ENCODE peak calls at places on chromosomes 6 and 20, in six cellular contexts. One of them, this sample, is unnamed.

GRCh38 chr20:9147553-9148024 is 78.7 kb downstream of the PLCB4 start:
- DNase-seq in body of pancreas: no peak
- DNase-seq in IMR-90: peak
- DNase-seq in brain microvascular endothelial cell: peak
- DNase-seq in heart left ventricle: no peak
- DNase-seq in neural crest cell: no peak
- DNase-seq in this sample: no peak

GRCh38 chr20:22248052-22248667 is 336.2 kb downstream of the FOXA2 start:
- DNase-seq in body of pancreas: peak
- DNase-seq in heart left ventricle: no peak
- DNase-seq in IMR-90: no peak
- DNase-seq in neural crest cell: peak
- DNase-seq in brain microvascular endothelial cell: peak
- DNase-seq in this sample: no peak

GRCh38 chr20:38863024-38863851 is 57.7 kb downstream of the PPP1R16B start:
- DNase-seq in brain microvascular endothelial cell: no peak
- DNase-seq in heart left ventricle: no peak
- DNase-seq in neural crest cell: no peak
- DNase-seq in body of pancreas: no peak
- DNase-seq in IMR-90: no peak
- DNase-seq in this sample: no peak

GRCh38 chr6:20170455-20171148 is 41.7 kb downstream of the MBOAT1 start:
- DNase-seq in body of pancreas: no peak
- DNase-seq in neural crest cell: no peak
- DNase-seq in brain microvascular endothelial cell: no peak
- DNase-seq in heart left ventricle: no peak
- DNase-seq in IMR-90: no peak
- DNase-seq in this sample: no peak

GRCh38 chr6:28490191-28490890 is 25.3 kb downstream of the GPX6 start:
- DNase-seq in IMR-90: peak
- DNase-seq in body of pancreas: no peak
- DNase-seq in heart left ventricle: no peak
- DNase-seq in brain microvascular endothelial cell: peak
- DNase-seq in neural crest cell: no peak
- DNase-seq in this sample: no peak

GRCh38 chr20:49179368-49180277 is 8.5 kb downstream of the STAU1 start:
- DNase-seq in heart left ventricle: no peak
- DNase-seq in body of pancreas: no peak
- DNase-seq in neural crest cell: no peak
- DNase-seq in brain microvascular endothelial cell: no peak
- DNase-seq in IMR-90: no peak
- DNase-seq in this sample: no peak

GRCh38 chr20:37615507-37616425 is 78.1 kb upstream of the CTNNBL1 start:
- DNase-seq in IMR-90: no peak
- DNase-seq in heart left ventricle: no peak
- DNase-seq in body of pancreas: no peak
- DNase-seq in neural crest cell: peak
- DNase-seq in brain microvascular endothelial cell: no peak
- DNase-seq in this sample: peak

GRCh38 chr6:36123270-36124139 is 6.8 kb upstream of the MAPK13 start:
- DNase-seq in neural crest cell: peak
- DNase-seq in IMR-90: peak
- DNase-seq in brain microvascular endothelial cell: peak
- DNase-seq in heart left ventricle: peak
- DNase-seq in body of pancreas: peak
- DNase-seq in this sample: peak

GRCh38 chr20:14481863-14482262 is 144.5 kb upstream of the FLRT3 start:
- DNase-seq in neural crest cell: no peak
- DNase-seq in IMR-90: peak
- DNase-seq in heart left ventricle: no peak
- DNase-seq in body of pancreas: no peak
- DNase-seq in brain microvascular endothelial cell: peak
- DNase-seq in this sample: no peak

GRCh38 chr6:157753291-157753690 is 69.8 kb upstream of the SNX9 start:
- DNase-seq in IMR-90: no peak
- DNase-seq in neural crest cell: no peak
- DNase-seq in brain microvascular endothelial cell: no peak
- DNase-seq in heart left ventricle: no peak
- DNase-seq in body of pancreas: no peak
- DNase-seq in this sample: no peak

GRCh38 chr6:130018292-130018829 is at the start of gene L3MBTL3:
- DNase-seq in body of pancreas: peak
- DNase-seq in brain microvascular endothelial cell: peak
- DNase-seq in neural crest cell: peak
- DNase-seq in heart left ventricle: peak
- DNase-seq in IMR-90: peak
- DNase-seq in this sample: peak

GRCh38 chr6:156413156-156413555 is 364.0 kb upstream of the ARID1B start:
- DNase-seq in heart left ventricle: no peak
- DNase-seq in neural crest cell: no peak
- DNase-seq in brain microvascular endothelial cell: no peak
- DNase-seq in IMR-90: no peak
- DNase-seq in body of pancreas: no peak
- DNase-seq in this sample: no peak

GRCh38 chr6:52515219-52515960 is 61.5 kb downstream of the TRAM2 start:
- DNase-seq in IMR-90: peak
- DNase-seq in heart left ventricle: no peak
- DNase-seq in body of pancreas: no peak
- DNase-seq in brain microvascular endothelial cell: no peak
- DNase-seq in neural crest cell: no peak
- DNase-seq in this sample: no peak

GRCh38 chr6:84623956-84624680 is 140.3 kb downstream of the TBX18 start:
- DNase-seq in body of pancreas: peak
- DNase-seq in brain microvascular endothelial cell: peak
- DNase-seq in heart left ventricle: peak
- DNase-seq in neural crest cell: no peak
- DNase-seq in IMR-90: peak
- DNase-seq in this sample: no peak

GRCh38 chr20:23021541-23021940 is 13.6 kb upstream of the SSTR4 start:
- DNase-seq in heart left ventricle: no peak
- DNase-seq in brain microvascular endothelial cell: no peak
- DNase-seq in IMR-90: no peak
- DNase-seq in neural crest cell: no peak
- DNase-seq in body of pancreas: no peak
- DNase-seq in this sample: no peak

GRCh38 chr20:2822073-2822472 is 5.9 kb downstream of the TMEM239 start:
- DNase-seq in neural crest cell: no peak
- DNase-seq in brain microvascular endothelial cell: no peak
- DNase-seq in heart left ventricle: no peak
- DNase-seq in body of pancreas: no peak
- DNase-seq in IMR-90: peak
- DNase-seq in this sample: no peak

GRCh38 chr20:46872315-46873211 is 22.1 kb upstream of the EYA2 start:
- DNase-seq in body of pancreas: peak
- DNase-seq in heart left ventricle: no peak
- DNase-seq in IMR-90: peak
- DNase-seq in brain microvascular endothelial cell: no peak
- DNase-seq in neural crest cell: no peak
- DNase-seq in this sample: peak

GRCh38 chr6:150078788-150079187 is 9.9 kb upstream of the ULBP3 start:
- DNase-seq in IMR-90: no peak
- DNase-seq in brain microvascular endothelial cell: peak
- DNase-seq in neural crest cell: no peak
- DNase-seq in heart left ventricle: no peak
- DNase-seq in body of pancreas: no peak
- DNase-seq in this sample: no peak

GRCh38 chr6:53741417-53741816 is 53.4 kb upstream of the LRRC1 start:
- DNase-seq in neural crest cell: no peak
- DNase-seq in brain microvascular endothelial cell: no peak
- DNase-seq in body of pancreas: no peak
- DNase-seq in heart left ventricle: no peak
- DNase-seq in IMR-90: no peak
- DNase-seq in this sample: no peak

GRCh38 chr6:128239898-128240509 is 280.4 kb downstream of the PTPRK start:
- DNase-seq in brain microvascular endothelial cell: no peak
- DNase-seq in body of pancreas: no peak
- DNase-seq in heart left ventricle: no peak
- DNase-seq in neural crest cell: no peak
- DNase-seq in IMR-90: no peak
- DNase-seq in this sample: no peak

GRCh38 chr6:142945446-142946180 is 637 bp upstream of the HIVEP2 start:
- DNase-seq in IMR-90: no peak
- DNase-seq in heart left ventricle: peak
- DNase-seq in body of pancreas: peak
- DNase-seq in brain microvascular endothelial cell: peak
- DNase-seq in neural crest cell: peak
- DNase-seq in this sample: peak

GRCh38 chr6:9388596-9388995 is 953.3 kb upstream of the SLC35B3 start:
- DNase-seq in neural crest cell: no peak
- DNase-seq in body of pancreas: no peak
- DNase-seq in brain microvascular endothelial cell: no peak
- DNase-seq in heart left ventricle: no peak
- DNase-seq in IMR-90: no peak
- DNase-seq in this sample: no peak

GRCh38 chr6:137323860-137324259 is 104.7 kb upstream of the IFNGR1 start:
- DNase-seq in IMR-90: no peak
- DNase-seq in neural crest cell: no peak
- DNase-seq in body of pancreas: no peak
- DNase-seq in brain microvascular endothelial cell: no peak
- DNase-seq in heart left ventricle: no peak
- DNase-seq in this sample: no peak

GRCh38 chr6:3876131-3876530 is 27.0 kb downstream of the FAM50B start:
- DNase-seq in IMR-90: no peak
- DNase-seq in heart left ventricle: peak
- DNase-seq in brain microvascular endothelial cell: no peak
- DNase-seq in body of pancreas: no peak
- DNase-seq in neural crest cell: no peak
- DNase-seq in this sample: no peak

GRCh38 chr6:154933181-154933827 is 61.8 kb upstream of the TIAM2 start:
- DNase-seq in IMR-90: peak
- DNase-seq in brain microvascular endothelial cell: peak
- DNase-seq in neural crest cell: no peak
- DNase-seq in body of pancreas: no peak
- DNase-seq in heart left ventricle: no peak
- DNase-seq in this sample: no peak

DNA sequence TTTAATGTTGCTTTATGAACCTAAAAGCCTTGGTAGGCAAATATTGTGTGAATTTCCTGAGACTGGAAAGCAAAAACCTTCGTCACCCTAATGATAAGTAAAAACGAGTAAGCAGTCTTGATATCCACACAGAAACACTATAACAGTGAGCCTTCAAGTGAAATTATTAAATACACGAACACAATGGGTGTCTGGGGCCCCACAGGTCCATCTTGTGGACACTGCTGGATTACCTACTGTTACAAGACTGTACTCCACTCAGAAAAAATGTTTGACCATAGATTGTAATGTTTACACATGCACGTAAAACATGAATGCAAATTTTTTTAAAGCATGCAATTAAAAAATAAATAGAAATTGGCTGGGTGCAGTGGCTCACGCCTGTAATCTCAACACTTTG is 466.9 kb downstream of the CD83 start:
- DNase-seq in body of pancreas: no peak
- DNase-seq in heart left ventricle: no peak
- DNase-seq in neural crest cell: no peak
- DNase-seq in brain microvascular endothelial cell: no peak
- DNase-seq in IMR-90: peak
- DNase-seq in this sample: no peak
- TF ChIP-seq CTCF in body of pancreas: no peak
- TF ChIP-seq CTCF in heart left ventricle: peak
- TF ChIP-seq CTCF in neural crest cell: no peak
- TF ChIP-seq CTCF in brain microvascular endothelial cell: peak
- TF ChIP-seq CTCF in IMR-90: no peak
- TF ChIP-seq CTCF in this sample: no peak

DNA sequence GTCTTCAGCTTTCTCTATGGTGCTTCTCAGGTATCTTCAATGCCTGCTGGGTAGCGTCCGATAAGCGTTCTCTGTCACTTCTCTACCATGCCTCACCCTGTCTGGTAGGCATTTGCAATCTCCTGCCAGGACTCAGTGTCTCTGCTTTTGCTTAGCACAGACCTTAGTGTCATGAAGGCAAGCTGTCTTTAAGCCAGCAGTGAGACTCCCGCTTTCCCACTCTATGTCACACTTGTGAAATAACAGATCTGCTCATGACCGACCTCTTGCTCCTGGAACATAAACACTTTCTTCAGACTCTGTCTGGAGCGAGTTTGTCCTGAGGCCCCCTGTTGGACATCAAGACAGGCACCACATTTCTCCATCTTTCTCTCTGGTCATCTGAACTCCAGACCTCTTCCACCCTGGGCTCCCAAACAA is 17.0 kb downstream of the ADGRB3 start:
- DNase-seq in body of pancreas: no peak
- DNase-seq in IMR-90: no peak
- DNase-seq in heart left ventricle: no peak
- DNase-seq in neural crest cell: no peak
- DNase-seq in brain microvascular endothelial cell: no peak
- DNase-seq in this sample: no peak
- TF ChIP-seq CTCF in body of pancreas: no peak
- TF ChIP-seq CTCF in IMR-90: no peak
- TF ChIP-seq CTCF in heart left ventricle: no peak
- TF ChIP-seq CTCF in neural crest cell: no peak
- TF ChIP-seq CTCF in brain microvascular endothelial cell: peak
- TF ChIP-seq CTCF in this sample: no peak

GRCh38 chr6:8174571-8174970 is 72.2 kb upstream of the EEF1E1 start:
- DNase-seq in IMR-90: no peak
- DNase-seq in body of pancreas: no peak
- DNase-seq in neural crest cell: no peak
- DNase-seq in heart left ventricle: no peak
- DNase-seq in brain microvascular endothelial cell: no peak
- DNase-seq in this sample: no peak

GRCh38 chr6:8170245-8170644 is 67.9 kb upstream of the EEF1E1 start:
- DNase-seq in body of pancreas: no peak
- DNase-seq in heart left ventricle: no peak
- DNase-seq in brain microvascular endothelial cell: no peak
- DNase-seq in IMR-90: no peak
- DNase-seq in neural crest cell: no peak
- DNase-seq in this sample: no peak

GRCh38 chr6:8170754-8171153 is 68.4 kb upstream of the EEF1E1 start:
- DNase-seq in heart left ventricle: no peak
- DNase-seq in neural crest cell: no peak
- DNase-seq in IMR-90: no peak
- DNase-seq in brain microvascular endothelial cell: no peak
- DNase-seq in body of pancreas: no peak
- DNase-seq in this sample: no peak

GRCh38 chr6:8175046-8175777 is 72.9 kb upstream of the EEF1E1 start:
- DNase-seq in heart left ventricle: no peak
- DNase-seq in neural crest cell: no peak
- DNase-seq in body of pancreas: no peak
- DNase-seq in brain microvascular endothelial cell: no peak
- DNase-seq in IMR-90: no peak
- DNase-seq in this sample: no peak

DNA sequence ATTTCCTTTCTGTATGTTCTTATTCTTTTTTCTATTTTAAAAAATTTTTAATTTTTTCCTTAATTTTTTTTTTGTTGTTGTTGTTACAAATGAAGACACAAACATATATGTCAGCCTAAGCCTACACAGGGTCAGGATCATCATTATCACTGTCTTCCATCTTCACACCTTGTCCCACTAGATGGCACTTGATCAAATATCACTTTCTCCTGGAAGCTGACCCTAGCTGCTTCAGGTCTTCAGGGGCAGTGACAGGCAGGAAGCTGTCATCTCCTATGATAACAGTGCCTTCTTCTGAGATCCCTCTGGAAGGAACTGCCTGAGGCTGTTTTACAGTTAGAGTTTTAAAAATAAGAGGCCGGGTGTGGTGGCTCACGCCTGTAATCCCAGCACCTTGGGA is 70.2 kb upstream of the EEF1E1 start:
- DNase-seq in brain microvascular endothelial cell: no peak
- DNase-seq in heart left ventricle: no peak
- DNase-seq in body of pancreas: no peak
- DNase-seq in neural crest cell: no peak
- DNase-seq in IMR-90: no peak
- DNase-seq in this sample: no peak
- TF ChIP-seq CTCF in brain microvascular endothelial cell: no peak
- TF ChIP-seq CTCF in heart left ventricle: no peak
- TF ChIP-seq CTCF in body of pancreas: no peak
- TF ChIP-seq CTCF in neural crest cell: no peak
- TF ChIP-seq CTCF in IMR-90: no peak
- TF ChIP-seq CTCF in this sample: no peak

GRCh38 chr20:62961310-62961783 is 8.8 kb downstream of the SLC17A9 start:
- DNase-seq in neural crest cell: no peak
- DNase-seq in heart left ventricle: no peak
- DNase-seq in brain microvascular endothelial cell: no peak
- DNase-seq in IMR-90: no peak
- DNase-seq in body of pancreas: no peak
- DNase-seq in this sample: no peak
- TF ChIP-seq CTCF in neural crest cell: no peak
- TF ChIP-seq CTCF in heart left ventricle: no peak
- TF ChIP-seq CTCF in brain microvascular endothelial cell: no peak
- TF ChIP-seq CTCF in IMR-90: no peak
- TF ChIP-seq CTCF in body of pancreas: no peak
- TF ChIP-seq CTCF in this sample: no peak